ENCODE peak calls at places on chromosomes 3 and 15, in six cellular contexts. One of them, this sample, is unnamed.

GRCh38 chr15:59376735-59377134 is 4.1 kb upstream of the MYO1E start:
- DNase-seq in glutamatergic neuron: no peak
- DNase-seq in amniotic epithelial cell: peak
- DNase-seq in endothelial cell of umbilical vein: peak
- DNase-seq in GM20000: no peak
- DNase-seq in coronary artery: no peak
- DNase-seq in this sample: peak

GRCh38 chr3:148847351-148847750 is 17.7 kb upstream of the CPA3 start:
- DNase-seq in amniotic epithelial cell: peak
- DNase-seq in glutamatergic neuron: no peak
- DNase-seq in GM20000: no peak
- DNase-seq in endothelial cell of umbilical vein: no peak
- DNase-seq in coronary artery: no peak
- DNase-seq in this sample: no peak

GRCh38 chr3:50572158-50572557 is 2.8 kb downstream of the HEMK1 start:
- DNase-seq in endothelial cell of umbilical vein: peak
- DNase-seq in coronary artery: peak
- DNase-seq in amniotic epithelial cell: peak
- DNase-seq in glutamatergic neuron: peak
- DNase-seq in GM20000: peak
- DNase-seq in this sample: peak

GRCh38 chr15:52334491-52335160 is 39.0 kb upstream of the MYO5C start:
- DNase-seq in GM20000: no peak
- DNase-seq in glutamatergic neuron: no peak
- DNase-seq in endothelial cell of umbilical vein: no peak
- DNase-seq in coronary artery: no peak
- DNase-seq in amniotic epithelial cell: peak
- DNase-seq in this sample: no peak

GRCh38 chr15:92527197-92527596 is 128.4 kb downstream of the FAM174B start:
- DNase-seq in coronary artery: no peak
- DNase-seq in endothelial cell of umbilical vein: peak
- DNase-seq in GM20000: no peak
- DNase-seq in glutamatergic neuron: no peak
- DNase-seq in amniotic epithelial cell: peak
- DNase-seq in this sample: no peak

GRCh38 chr3:58994746-58995330 is 55.0 kb downstream of the CFAP20DC start:
- DNase-seq in glutamatergic neuron: peak
- DNase-seq in coronary artery: no peak
- DNase-seq in GM20000: peak
- DNase-seq in amniotic epithelial cell: peak
- DNase-seq in endothelial cell of umbilical vein: peak
- DNase-seq in this sample: peak

GRCh38 chr15:76576526-76577279 is 240.1 kb downstream of the ISL2 start:
- DNase-seq in endothelial cell of umbilical vein: peak
- DNase-seq in GM20000: no peak
- DNase-seq in glutamatergic neuron: no peak
- DNase-seq in coronary artery: peak
- DNase-seq in amniotic epithelial cell: peak
- DNase-seq in this sample: no peak

GRCh38 chr3:105430460-105430859 is 63.8 kb downstream of the ALCAM start:
- DNase-seq in amniotic epithelial cell: no peak
- DNase-seq in glutamatergic neuron: no peak
- DNase-seq in endothelial cell of umbilical vein: no peak
- DNase-seq in coronary artery: no peak
- DNase-seq in GM20000: no peak
- DNase-seq in this sample: no peak

GRCh38 chr3:194455481-194455880 is 31.3 kb downstream of the ATP13A3 start:
- DNase-seq in glutamatergic neuron: no peak
- DNase-seq in GM20000: no peak
- DNase-seq in coronary artery: no peak
- DNase-seq in amniotic epithelial cell: no peak
- DNase-seq in endothelial cell of umbilical vein: no peak
- DNase-seq in this sample: no peak

GRCh38 chr3:114651555-114651954 is 357.7 kb downstream of the TIGIT start:
- DNase-seq in glutamatergic neuron: no peak
- DNase-seq in amniotic epithelial cell: no peak
- DNase-seq in GM20000: no peak
- DNase-seq in coronary artery: no peak
- DNase-seq in endothelial cell of umbilical vein: no peak
- DNase-seq in this sample: no peak

GRCh38 chr3:9507586-9508578 is 45.7 kb downstream of the LHFPL4 start:
- DNase-seq in coronary artery: no peak
- DNase-seq in GM20000: no peak
- DNase-seq in amniotic epithelial cell: no peak
- DNase-seq in endothelial cell of umbilical vein: no peak
- DNase-seq in glutamatergic neuron: no peak
- DNase-seq in this sample: no peak

GRCh38 chr3:44995142-44995770 is 19.2 kb downstream of the EXOSC7 start:
- DNase-seq in coronary artery: no peak
- DNase-seq in GM20000: no peak
- DNase-seq in glutamatergic neuron: no peak
- DNase-seq in endothelial cell of umbilical vein: peak
- DNase-seq in amniotic epithelial cell: peak
- DNase-seq in this sample: no peak

This sample was measured in OCI-LY7.